ENCODE peak calls at places on chromosomes 5 and 9, in five cellular contexts. V, W, L, Y and A are unnamed samples.

GRCh38 chr9:110728058-110728457 is 59.5 kb downstream of the MUSK start:
- DNase-seq in Y (no peak), V (no peak), W (no peak), L (no peak), A (no peak)

GRCh38 chr9:84402517-84402916 is 62.0 kb upstream of the SLC28A3 start:
- DNase-seq in Y (no peak), V (no peak), L (no peak), W (no peak), A (no peak)

GRCh38 chr5:18754201-18754600 is 1119.9 kb downstream of the TAF11L14 start:
- DNase-seq in V (no peak), L (no peak), Y (no peak), W (no peak), A (no peak)

GRCh38 chr5:35743644-35744043 is 113.0 kb upstream of the IL7R start:
- DNase-seq in Y (no peak), V (no peak), W (no peak), L (no peak), A (no peak)

GRCh38 chr5:150073086-150073625 is 13.2 kb downstream of the CSF1R start:
- DNase-seq in W (no peak), L (no peak), Y (no peak), V (peak; percentile 33), A (no peak)

GRCh38 chr9:98652741-98653140 is 56.0 kb downstream of the GABBR2 start:
- DNase-seq in V (no peak), L (no peak), W (no peak), Y (no peak), A (no peak)

GRCh38 chr5:111929892-111930291 is 172.9 kb upstream of the NREP start:
- DNase-seq in W (no peak), L (peak; percentile 76), Y (peak; percentile 97), V (no peak), A (no peak)

GRCh38 chr9:26326473-26327044 is 566.0 kb downstream of the CAAP1 start:
- DNase-seq in L (peak; percentile 72), V (no peak), W (peak; percentile 37), Y (peak; percentile 84), A (peak; percentile 16)

GRCh38 chr5:33841829-33842228 is 50.0 kb downstream of the ADAMTS12 start:
- DNase-seq in V (no peak), W (no peak), L (no peak), Y (peak; percentile 39), A (no peak)

GRCh38 chr5:40223884-40224402 is 455.8 kb upstream of the PTGER4 start:
- DNase-seq in L (peak; percentile 82), W (peak; percentile 61), Y (peak; percentile 94), V (no peak), A (peak; percentile 3)

GRCh38 chr5:21171038-21171437 is 1183.0 kb upstream of the CDH18 start:
- DNase-seq in V (no peak), W (no peak), Y (no peak), L (no peak), A (no peak)

DNA sequence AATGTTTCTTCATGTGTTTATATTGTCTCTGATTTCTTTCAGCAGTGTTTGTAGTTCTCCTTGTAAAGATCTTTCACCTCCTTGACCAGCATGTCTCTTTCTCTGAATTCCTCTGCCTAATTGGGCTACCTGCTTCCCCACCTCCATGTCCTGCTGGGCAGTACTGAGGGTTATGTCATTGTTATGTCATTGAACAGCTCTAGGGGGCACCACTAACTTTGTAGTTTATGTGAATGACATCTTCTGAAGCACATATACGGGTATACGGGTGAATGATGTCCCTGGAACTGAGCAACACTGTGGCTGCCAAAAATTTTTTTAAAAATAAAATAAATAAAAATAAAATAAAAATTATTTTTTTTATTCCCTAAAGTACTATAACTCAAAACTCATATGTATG is 16.9 kb upstream of the SNCAIP start:
- DNase-seq in L (no peak), Y (peak; percentile 14), W (no peak), V (no peak), A (no peak)
- TF ChIP-seq CTCF in L (peak; percentile 32), Y (no peak), W (peak; percentile 27), V (peak; percentile 27), A (no peak)

GRCh38 chr9:5437254-5438216 is at the start of gene PLGRKT:
- DNase-seq in L (peak; percentile 85), V (peak; percentile 97), W (peak; percentile 79), Y (peak; percentile 93), A (peak; percentile 94)
- TF ChIP-seq CTCF in L (peak; percentile 42), V (peak; percentile 30), W (peak; percentile 11), Y (peak; percentile 24), A (peak; percentile 23)

DNA sequence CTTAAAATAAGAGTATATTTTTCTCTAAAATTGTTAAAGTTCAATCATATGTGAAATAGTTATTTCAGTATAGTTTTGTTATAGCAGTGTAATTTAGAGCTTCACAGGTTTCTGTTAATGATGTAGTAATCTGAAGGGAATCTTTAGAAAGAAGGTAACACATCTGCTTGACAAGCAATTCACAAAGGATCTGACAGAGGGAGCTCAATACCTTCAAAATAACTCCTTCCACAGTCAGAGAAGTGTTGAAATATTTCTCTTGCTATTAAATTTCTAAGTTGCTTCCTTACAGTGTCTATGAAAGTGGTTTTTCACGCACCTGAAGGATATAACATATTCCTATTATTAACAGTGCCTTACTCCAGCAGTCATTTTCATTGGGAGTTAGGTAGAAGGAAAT is 44.9 kb downstream of the SLC25A51 start:
- DNase-seq in Y (peak; percentile 39), V (no peak), W (no peak), L (peak; percentile 5), A (no peak)
- TF ChIP-seq CTCF in Y (no peak), V (no peak), W (peak; percentile 33), L (peak; percentile 52), A (no peak)

DNA sequence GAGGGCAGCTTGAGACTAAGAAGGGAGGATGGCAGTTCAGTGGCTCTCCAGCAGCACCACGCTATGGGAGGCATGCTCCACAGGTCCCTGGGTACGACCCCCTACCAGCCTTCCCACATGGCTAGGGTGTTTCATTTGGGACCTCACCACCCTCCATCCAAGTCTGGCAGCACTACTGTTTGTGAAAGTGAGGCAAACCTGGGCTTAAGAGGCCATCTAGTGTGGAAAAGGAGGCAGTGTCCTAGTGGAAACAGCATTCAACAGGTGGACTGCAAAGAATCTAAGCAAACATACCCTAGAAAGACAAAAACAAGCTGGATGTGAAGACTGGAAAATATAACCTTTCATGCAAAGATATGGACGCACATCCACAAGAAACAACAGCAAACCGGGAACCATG is 4.8 kb upstream of the C5orf47 start:
- DNase-seq in Y (peak; percentile 52), W (no peak), V (no peak), L (peak; percentile 15), A (no peak)
- TF ChIP-seq CTCF in Y (peak; percentile 48), W (peak; percentile 73), V (peak; percentile 19), L (peak; percentile 56), A (no peak)

GRCh38 chr5:26486631-26487030 is 551.8 kb downstream of the CDH9 start:
- DNase-seq in W (peak; percentile 18), V (no peak), L (no peak), Y (no peak), A (no peak)

GRCh38 chr5:26482076-26482816 is 556.1 kb downstream of the CDH9 start:
- DNase-seq in W (no peak), Y (no peak), L (no peak), V (no peak), A (no peak)

GRCh38 chr5:26487553-26487952 is 550.8 kb downstream of the CDH9 start:
- DNase-seq in W (no peak), V (no peak), L (no peak), Y (no peak), A (no peak)

DNA sequence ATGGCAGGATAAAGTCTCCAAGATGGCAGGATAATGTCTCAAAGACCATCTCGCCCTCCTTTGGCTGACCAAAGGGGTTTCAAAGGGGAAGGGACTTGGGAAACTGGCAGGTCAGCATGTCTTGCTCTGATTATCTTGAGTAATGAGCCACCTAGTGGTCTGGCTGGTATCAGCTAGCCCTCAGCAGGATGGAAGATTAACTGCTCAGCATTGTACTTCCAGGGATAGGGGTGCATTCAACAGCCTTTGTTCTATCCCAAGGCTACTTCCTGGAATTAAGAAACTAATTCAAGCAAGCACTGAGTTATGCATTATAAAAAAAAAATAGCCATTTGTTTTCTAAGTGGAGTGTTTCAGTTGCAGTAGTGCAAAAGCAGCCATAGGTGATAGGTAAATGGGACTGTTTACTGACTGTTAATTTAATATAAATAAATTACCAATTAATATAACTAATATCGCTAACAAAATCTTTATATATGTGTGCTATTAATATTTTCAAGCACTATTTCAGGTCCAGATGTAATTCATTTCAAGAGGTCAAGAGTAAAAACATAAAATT is 555.5 kb downstream of the CDH9 start:
- DNase-seq in W (peak; percentile 23), L (no peak), V (no peak), Y (peak; percentile 26), A (peak; percentile 53)
- TF ChIP-seq CTCF in W (peak; percentile 81), L (peak; percentile 69), V (peak; percentile 62), Y (peak; percentile 29), A (peak; percentile 46)

DNA sequence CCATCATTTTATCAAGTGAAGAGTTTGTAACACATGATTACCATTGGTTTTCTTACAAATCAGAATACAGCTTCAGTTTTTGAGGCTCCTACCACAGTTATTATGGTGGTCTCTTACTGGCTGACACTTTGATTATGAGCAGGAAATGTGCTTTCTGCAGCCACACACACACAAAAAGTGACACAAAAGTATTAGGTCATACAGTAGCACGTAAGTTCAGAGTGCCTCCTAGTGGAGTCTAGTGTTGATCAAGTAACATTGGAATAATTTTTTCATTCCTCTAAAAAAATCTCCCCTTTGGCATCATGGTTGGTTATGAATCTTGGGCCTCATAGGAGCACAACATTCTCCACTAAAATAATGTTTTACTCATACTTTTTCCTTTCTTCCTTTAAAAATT is 37.6 kb downstream of the PAM start:
- DNase-seq in L (peak; percentile 39), Y (peak; percentile 63), V (no peak), W (no peak), A (no peak)
- TF ChIP-seq CTCF in L (peak; percentile 75), Y (peak; percentile 44), V (peak; percentile 35), W (peak; percentile 39), A (no peak)

GRCh38 chr9:15512204-15512603 is 1.4 kb upstream of the PSIP1 start:
- DNase-seq in Y (no peak), W (no peak), L (no peak), V (no peak), A (no peak)

GRCh38 chr9:15509931-15510788 is 610 bp downstream of the PSIP1 start:
- DNase-seq in L (no peak), W (no peak), Y (peak; percentile 20), V (peak; percentile 70), A (peak; percentile 82)

GRCh38 chr9:15512889-15513288 is 2.1 kb upstream of the PSIP1 start:
- DNase-seq in Y (no peak), V (no peak), L (no peak), W (no peak), A (no peak)

GRCh38 chr9:15513335-15513734 is 2.6 kb upstream of the PSIP1 start:
- DNase-seq in L (peak; percentile 12), W (no peak), Y (peak; percentile 27), V (no peak), A (peak; percentile 34)

DNA sequence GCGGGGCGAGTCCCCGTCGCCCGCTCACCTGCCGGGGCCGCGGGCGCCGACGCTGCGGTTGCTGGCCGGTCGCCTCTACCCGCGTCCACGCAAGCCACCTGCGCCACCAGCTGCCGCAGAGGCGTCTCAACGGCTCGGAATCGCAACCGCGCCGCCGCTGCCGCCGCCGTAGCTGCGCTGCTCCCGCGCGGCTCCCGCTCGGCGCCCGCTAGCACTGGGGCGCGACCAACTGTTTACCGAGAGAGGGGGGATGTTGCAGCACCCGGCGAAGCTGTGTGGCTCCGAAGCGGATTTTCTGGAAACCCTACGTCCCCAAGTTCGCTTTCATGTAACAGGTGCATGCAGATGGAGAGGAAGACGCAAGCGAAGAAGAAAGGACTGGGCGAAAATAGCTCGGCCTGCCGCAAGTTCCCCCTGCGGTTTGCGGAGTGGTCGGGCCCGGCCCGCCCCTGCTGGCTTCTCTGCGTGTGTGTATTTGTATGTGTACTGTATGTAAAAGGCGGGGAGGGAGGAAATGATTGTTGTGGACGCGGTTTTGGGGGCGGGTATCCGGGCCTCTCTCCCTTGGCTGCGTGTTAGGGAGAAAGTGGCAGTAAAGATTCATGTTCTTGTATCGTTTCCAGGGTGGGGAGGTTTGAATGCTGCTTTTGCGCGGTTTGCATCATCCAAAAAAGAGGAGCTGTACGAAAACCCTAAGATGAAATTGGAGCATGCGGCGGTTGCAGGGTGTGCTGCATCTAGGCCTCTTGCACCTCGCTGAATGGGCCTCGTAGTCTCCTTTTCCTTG is at the start of gene PSIP1:
- DNase-seq in L (peak; percentile 70), W (peak; percentile 35), V (peak; percentile 88), Y (peak; percentile 87), A (peak; percentile 88)
- TF ChIP-seq CTCF in L (peak; percentile 60), W (no peak), V (peak; percentile 14), Y (no peak), A (no peak)